ENCODE peak calls at places on chromosomes 7 and 10, in four cellular contexts. R is GM23338, F is AG09309, Z is tibial artery. X is an unnamed sample.

GRCh38 chr10:19168584-19168983 is 120.0 kb downstream of the MALRD1 start:
- DNase-seq in R (peak; percentile 76), F (no peak), Z (no peak), X (no peak)

GRCh38 chr7:7564323-7564780 is 2.3 kb upstream of the MIOS start:
- DNase-seq in F (peak; percentile 69), Z (no peak), R (no peak), X (no peak)

GRCh38 chr10:25497281-25497680 is 322.5 kb downstream of the GPR158 start:
- DNase-seq in Z (no peak), F (no peak), R (no peak), X (no peak)

GRCh38 chr10:111590703-111591102 is 513.9 kb downstream of the ADRA2A start:
- DNase-seq in Z (no peak), F (no peak), R (no peak), X (no peak)

GRCh38 chr10:102120142-102120986 is at the start of gene LDB1:
- DNase-seq in R (peak; percentile 89), F (no peak), Z (peak; percentile 90), X (peak; percentile 42)

GRCh38 chr10:95289921-95290421 is 832 bp downstream of the PDLIM1 start:
- DNase-seq in F (no peak), Z (no peak), R (peak; percentile 30), X (no peak)

GRCh38 chr10:123645615-123646014 is 20.5 kb upstream of the GPR26 start:
- DNase-seq in R (no peak), F (no peak), Z (peak; percentile 38), X (no peak)

GRCh38 chr7:3431306-3431705 is 130.3 kb downstream of the SDK1 start:
- DNase-seq in Z (no peak), R (no peak), F (no peak), X (no peak)

GRCh38 chr10:75616076-75616475 is 184.7 kb downstream of the LRMDA start:
- DNase-seq in F (no peak), R (no peak), Z (no peak), X (no peak)

GRCh38 chr10:77087406-77087805 is 550.2 kb downstream of the KCNMA1 start:
- DNase-seq in F (no peak), Z (no peak), R (no peak), X (no peak)

GRCh38 chr7:39410582-39410981 is 155.6 kb upstream of the YAE1 start:
- DNase-seq in F (no peak), R (no peak), Z (no peak), X (no peak)

GRCh38 chr7:99030951-99031350 is 113.0 kb downstream of the SMURF1 start:
- DNase-seq in Z (peak; percentile 91), R (no peak), F (no peak), X (no peak)

GRCh38 chr10:86523348-86523747 is 1.8 kb upstream of the WAPL start:
- DNase-seq in Z (no peak), R (peak; percentile 32), F (no peak), X (no peak)

GRCh38 chr7:36717596-36717995 is 6.7 kb downstream of the AOAH start:
- DNase-seq in Z (no peak), R (no peak), F (no peak), X (no peak)

GRCh38 chr10:35913628-35914027 is 271.5 kb upstream of the FZD8 start:
- DNase-seq in Z (no peak), R (no peak), F (no peak), X (no peak)

GRCh38 chr10:133329401-133330202 is 7.1 kb downstream of the CALY start:
- DNase-seq in R (peak; percentile 93), F (peak; percentile 31), Z (peak; percentile 83), X (peak; percentile 37)

GRCh38 chr10:71255817-71256660 is 43.7 kb downstream of the UNC5B start:
- DNase-seq in Z (no peak), F (no peak), R (no peak), X (no peak)

GRCh38 chr7:123714296-123715080 is 34.3 kb downstream of the WASL start:
- DNase-seq in F (no peak), R (no peak), Z (no peak), X (no peak)

GRCh38 chr10:23693398-23693797 is 254.5 kb downstream of the OTUD1 start:
- DNase-seq in F (no peak), Z (no peak), R (peak; percentile 86), X (no peak)
- TF ChIP-seq CTCF in F (no peak), Z (no peak), R (peak; percentile 26), X (no peak)

DNA sequence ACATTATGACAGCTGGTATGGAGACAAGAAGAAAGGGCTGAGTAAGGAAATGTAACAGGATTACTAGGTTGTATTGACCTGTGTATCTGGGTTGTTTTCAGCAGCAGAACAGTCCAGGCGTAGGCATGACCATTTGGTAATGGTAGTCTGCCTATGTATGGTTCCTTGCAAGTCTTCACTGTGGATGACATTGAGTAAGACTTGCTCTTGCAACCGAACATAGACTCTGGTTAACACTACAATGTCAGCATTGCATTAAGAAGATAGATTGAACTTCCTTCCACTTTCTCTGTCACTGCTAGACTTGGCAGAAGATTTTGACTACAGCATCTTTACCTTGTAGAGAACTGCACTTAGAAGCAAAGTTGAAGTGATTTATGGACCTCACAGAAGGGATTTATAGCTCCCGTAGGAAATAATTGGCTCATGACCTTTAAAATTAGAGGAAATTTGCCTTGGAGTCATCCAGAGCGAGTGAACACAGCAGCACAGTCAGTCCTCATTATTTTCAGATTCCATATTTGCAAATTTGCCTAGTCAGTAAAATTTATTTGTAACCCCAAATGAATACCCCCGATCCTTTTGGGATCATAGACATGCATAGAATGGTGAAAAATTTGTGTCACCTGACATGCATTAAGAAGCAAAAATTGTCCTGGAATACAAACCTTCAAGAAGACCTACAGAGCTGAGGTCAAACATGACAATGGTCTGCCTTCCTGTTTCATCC is 79.6 kb upstream of the STRIP2 start:
- DNase-seq in R (no peak), Z (no peak), F (no peak), X (no peak)
- TF ChIP-seq CTCF in R (no peak), Z (no peak), F (no peak), X (no peak)

DNA sequence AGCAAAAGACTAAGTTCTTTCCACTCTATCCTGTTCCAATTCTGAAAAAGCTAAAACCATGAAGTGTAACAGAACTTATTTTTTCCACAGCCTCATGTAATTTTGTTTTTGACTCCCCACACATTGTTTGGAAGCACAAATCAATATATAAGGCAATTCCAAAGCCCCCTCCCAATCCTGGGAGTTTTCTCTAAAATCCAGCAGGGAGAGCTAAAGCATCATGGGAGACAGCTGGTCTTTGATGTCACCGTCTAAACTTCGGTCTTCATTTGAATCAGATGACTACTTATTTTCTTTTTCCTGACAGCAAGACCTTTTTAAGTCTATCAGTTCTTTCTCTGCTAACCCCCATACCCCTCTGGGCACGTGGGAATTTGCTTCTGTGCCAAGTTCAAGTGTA is 33.3 kb upstream of the PON1 start:
- DNase-seq in Z (no peak), R (no peak), F (no peak), X (no peak)
- TF ChIP-seq CTCF in Z (no peak), R (peak; percentile 39), F (no peak), X (no peak)

GRCh38 chr7:100476903-100477870 is 1.8 kb downstream of the TSC22D4 start:
- DNase-seq in F (no peak), Z (no peak), R (peak; percentile 69), X (no peak)
- TF ChIP-seq CTCF in F (peak; percentile 38), Z (no peak), R (peak; percentile 79), X (no peak)

GRCh38 chr7:28754027-28754426 is 204.1 kb downstream of the TRIL start:
- DNase-seq in Z (no peak), R (no peak), F (no peak), X (no peak)
- TF ChIP-seq CTCF in Z (no peak), R (no peak), F (no peak), X (no peak)

GRCh38 chr7:105760549-105761447 is 115.6 kb downstream of the ATXN7L1 start:
- DNase-seq in R (no peak), F (peak; percentile 13), Z (no peak), X (no peak)
- TF ChIP-seq CTCF in R (peak; percentile 46), F (no peak), Z (no peak), X (no peak)

DNA sequence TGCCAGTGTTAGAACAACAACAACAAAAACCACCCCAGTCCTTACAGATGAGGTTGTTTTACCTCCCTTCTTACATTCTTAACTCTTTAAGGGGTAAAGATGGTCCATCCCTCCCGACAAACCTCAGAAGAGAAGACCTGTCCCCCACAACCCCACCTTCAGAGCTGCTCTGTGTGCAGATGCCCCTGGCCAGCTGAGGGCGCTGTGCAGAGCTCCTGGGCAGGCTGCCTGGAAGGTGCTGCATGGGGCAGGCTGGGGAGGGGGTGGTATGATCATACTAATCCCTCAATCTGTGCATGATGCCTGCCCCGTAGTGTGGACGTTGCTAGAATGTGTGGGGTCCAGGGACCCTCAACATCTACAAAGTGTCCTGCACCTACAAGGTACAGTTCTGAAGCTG is 387.1 kb downstream of the INHBA start:
- DNase-seq in R (peak; percentile 66), Z (no peak), F (no peak), X (no peak)
- TF ChIP-seq CTCF in R (peak; percentile 91), Z (no peak), F (peak; percentile 27), X (no peak)

GRCh38 chr7:30564243-30564892 is 30.3 kb upstream of the GARS1 start:
- DNase-seq in R (peak; percentile 94), F (peak; percentile 55), Z (peak; percentile 85), X (peak; percentile 19)

GRCh38 chr7:30561389-30561788 is 33.3 kb upstream of the GARS1 start:
- DNase-seq in F (no peak), R (no peak), Z (no peak), X (no peak)

GRCh38 chr7:30563326-30563942 is 31.2 kb upstream of the GARS1 start:
- DNase-seq in R (no peak), F (no peak), Z (no peak), X (no peak)

GRCh38 chr7:30562909-30563308 is 31.8 kb upstream of the GARS1 start:
- DNase-seq in Z (no peak), R (no peak), F (no peak), X (no peak)

DNA sequence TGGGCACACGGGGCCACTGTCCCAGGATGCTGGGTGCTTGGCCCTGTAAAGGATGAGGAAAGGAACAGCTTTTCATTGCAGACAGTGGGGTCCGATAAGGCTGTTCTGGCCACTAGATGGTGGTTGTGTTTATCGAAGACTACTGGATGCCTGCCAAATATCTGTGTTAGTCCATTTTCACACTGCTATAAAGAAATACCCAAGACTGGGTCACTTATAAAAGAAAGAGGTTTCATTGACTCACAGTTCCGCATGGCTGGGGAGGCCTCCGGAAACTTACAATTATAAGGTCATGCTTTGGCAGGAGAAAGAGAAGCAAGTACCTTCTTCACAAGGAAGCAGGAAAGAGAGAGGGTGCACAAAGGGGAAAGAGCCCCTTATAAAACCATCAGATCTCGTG is 32.2 kb upstream of the GARS1 start:
- DNase-seq in R (no peak), Z (no peak), F (no peak), X (no peak)
- TF ChIP-seq CTCF in R (no peak), Z (no peak), F (no peak), X (no peak)